ENCODE peak calls at places on chromosomes 16 and 17, in seven cellular contexts. One of them, this sample, is unnamed.

GRCh38 chr17:29140631-29141483 is 39.3 kb downstream of the MYO18A start:
- DNase-seq in HCT116: no peak
- DNase-seq in BJ: no peak
- DNase-seq in naive thymus-derived CD4-positive, alpha-beta T cell: peak; percentile 36
- DNase-seq in heart left ventricle: peak; percentile 76
- DNase-seq in A549: no peak
- DNase-seq in brain microvascular endothelial cell: no peak
- DNase-seq in this sample: no peak

GRCh38 chr17:1485311-1485747 is 7.2 kb downstream of the MYO1C start:
- DNase-seq in HCT116: no peak
- DNase-seq in BJ: no peak
- DNase-seq in naive thymus-derived CD4-positive, alpha-beta T cell: no peak
- DNase-seq in heart left ventricle: peak; percentile 88
- DNase-seq in A549: peak; percentile 65
- DNase-seq in brain microvascular endothelial cell: no peak
- DNase-seq in this sample: no peak

GRCh38 chr16:10736926-10737625 is 6.6 kb upstream of the NUBP1 start:
- DNase-seq in HCT116: peak; percentile 50
- DNase-seq in BJ: no peak
- DNase-seq in naive thymus-derived CD4-positive, alpha-beta T cell: peak; percentile 36
- DNase-seq in heart left ventricle: no peak
- DNase-seq in A549: peak; percentile 70
- DNase-seq in brain microvascular endothelial cell: peak; percentile 44
- DNase-seq in this sample: no peak

GRCh38 chr16:49961087-49961486 is 63.9 kb upstream of the CNEP1R1 start:
- DNase-seq in HCT116: no peak
- DNase-seq in BJ: peak; percentile 10
- DNase-seq in naive thymus-derived CD4-positive, alpha-beta T cell: no peak
- DNase-seq in heart left ventricle: no peak
- DNase-seq in A549: no peak
- DNase-seq in brain microvascular endothelial cell: no peak
- DNase-seq in this sample: no peak

GRCh38 chr17:75695830-75696271 is 25.4 kb upstream of the ITGB4 start:
- DNase-seq in HCT116: no peak
- DNase-seq in BJ: no peak
- DNase-seq in naive thymus-derived CD4-positive, alpha-beta T cell: no peak
- DNase-seq in heart left ventricle: peak; percentile 74
- DNase-seq in A549: no peak
- DNase-seq in brain microvascular endothelial cell: no peak
- DNase-seq in this sample: no peak

GRCh38 chr16:35711958-35712357 is 2252.5 kb downstream of the TP53TG3F start:
- DNase-seq in HCT116: no peak
- DNase-seq in BJ: no peak
- DNase-seq in naive thymus-derived CD4-positive, alpha-beta T cell: no peak
- DNase-seq in heart left ventricle: no peak
- DNase-seq in A549: no peak
- DNase-seq in brain microvascular endothelial cell: no peak
- DNase-seq in this sample: no peak

GRCh38 chr17:33229499-33229898 is 63.6 kb downstream of the ASIC2 start:
- DNase-seq in HCT116: no peak
- DNase-seq in BJ: no peak
- DNase-seq in naive thymus-derived CD4-positive, alpha-beta T cell: no peak
- DNase-seq in heart left ventricle: no peak
- DNase-seq in A549: no peak
- DNase-seq in brain microvascular endothelial cell: no peak
- DNase-seq in this sample: no peak

GRCh38 chr17:968812-969766 is 10.5 kb downstream of the NXN start:
- DNase-seq in HCT116: peak; percentile 62
- DNase-seq in BJ: no peak
- DNase-seq in naive thymus-derived CD4-positive, alpha-beta T cell: no peak
- DNase-seq in heart left ventricle: peak; percentile 3
- DNase-seq in A549: no peak
- DNase-seq in brain microvascular endothelial cell: no peak
- DNase-seq in this sample: no peak

GRCh38 chr17:72635034-72635654 is 457.3 kb downstream of the SLC39A11 start:
- DNase-seq in HCT116: no peak
- DNase-seq in BJ: no peak
- DNase-seq in naive thymus-derived CD4-positive, alpha-beta T cell: no peak
- DNase-seq in heart left ventricle: no peak
- DNase-seq in A549: no peak
- DNase-seq in brain microvascular endothelial cell: no peak
- DNase-seq in this sample: no peak

GRCh38 chr16:69340095-69340644 is 598 bp downstream of the NIP7 start:
- DNase-seq in HCT116: no peak
- DNase-seq in BJ: no peak
- DNase-seq in naive thymus-derived CD4-positive, alpha-beta T cell: no peak
- DNase-seq in heart left ventricle: no peak
- DNase-seq in A549: no peak
- DNase-seq in brain microvascular endothelial cell: no peak
- DNase-seq in this sample: no peak

GRCh38 chr16:4517812-4518211 is 20.8 kb downstream of the CDIP1 start:
- DNase-seq in HCT116: no peak
- DNase-seq in BJ: no peak
- DNase-seq in naive thymus-derived CD4-positive, alpha-beta T cell: no peak
- DNase-seq in heart left ventricle: no peak
- DNase-seq in A549: peak; percentile 47
- DNase-seq in brain microvascular endothelial cell: peak; percentile 37
- DNase-seq in this sample: no peak

GRCh38 chr16:75224683-75225082 is 5.9 kb downstream of the CTRB1 start:
- DNase-seq in HCT116: no peak
- DNase-seq in BJ: no peak
- DNase-seq in naive thymus-derived CD4-positive, alpha-beta T cell: no peak
- DNase-seq in heart left ventricle: no peak
- DNase-seq in A549: no peak
- DNase-seq in brain microvascular endothelial cell: no peak
- DNase-seq in this sample: no peak

GRCh38 chr17:72984145-72984924 is 108.2 kb downstream of the SLC39A11 start:
- DNase-seq in HCT116: peak; percentile 84
- DNase-seq in BJ: peak; percentile 51
- DNase-seq in naive thymus-derived CD4-positive, alpha-beta T cell: no peak
- DNase-seq in heart left ventricle: no peak
- DNase-seq in A549: no peak
- DNase-seq in brain microvascular endothelial cell: peak; percentile 91
- DNase-seq in this sample: peak; percentile 86

DNA sequence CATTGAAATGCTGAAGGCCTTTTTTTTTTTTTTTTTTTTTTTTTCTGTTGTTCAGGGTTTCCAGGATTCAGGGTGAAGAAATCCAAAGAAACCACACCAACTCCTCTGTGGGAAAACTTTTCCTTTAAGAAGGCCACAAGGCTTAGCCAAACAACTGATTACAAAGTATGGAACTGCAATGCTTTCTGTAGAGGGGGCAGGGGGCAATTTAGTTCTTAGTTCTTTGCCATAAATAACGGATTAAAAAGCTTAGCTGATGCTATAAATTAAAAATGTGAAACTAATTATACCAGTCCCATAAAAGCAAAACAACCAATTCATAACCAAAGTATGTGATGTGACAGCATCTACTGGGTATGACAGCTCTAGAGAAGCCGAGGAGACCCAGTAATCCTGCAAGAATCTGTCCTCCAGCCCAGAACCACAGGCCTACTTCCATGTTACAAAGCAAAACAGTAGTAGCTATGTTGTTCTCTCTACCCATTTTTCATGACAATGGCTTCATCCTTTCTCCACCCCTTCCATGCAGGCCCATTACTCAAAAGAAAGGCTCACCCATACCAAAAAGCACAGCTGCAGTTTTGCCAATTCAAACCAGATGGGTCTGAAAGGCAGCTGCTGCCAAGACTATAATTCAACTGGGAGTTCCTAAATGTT is 167.0 kb upstream of the ZFHX3 start:
- DNase-seq in HCT116: no peak
- DNase-seq in BJ: peak; percentile 98
- DNase-seq in naive thymus-derived CD4-positive, alpha-beta T cell: no peak
- DNase-seq in heart left ventricle: no peak
- DNase-seq in A549: no peak
- DNase-seq in brain microvascular endothelial cell: peak; percentile 87
- DNase-seq in this sample: peak; percentile 80
- H3K4me3 ChIP-seq in HCT116: no peak overlapping the region
- H3K4me3 ChIP-seq in BJ: no peak overlapping the region
- H3K4me3 ChIP-seq in naive thymus-derived CD4-positive, alpha-beta T cell: no peak overlapping the region
- H3K4me3 ChIP-seq in heart left ventricle: no peak overlapping the region
- H3K4me3 ChIP-seq in A549: no peak overlapping the region
- H3K4me3 ChIP-seq in brain microvascular endothelial cell: no peak overlapping the region
- H3K4me3 ChIP-seq in this sample: no peak overlapping the region

GRCh38 chr16:48535369-48535787 is 74.6 kb downstream of the N4BP1 start:
- DNase-seq in HCT116: no peak
- DNase-seq in BJ: no peak
- DNase-seq in naive thymus-derived CD4-positive, alpha-beta T cell: no peak
- DNase-seq in heart left ventricle: no peak
- DNase-seq in A549: no peak
- DNase-seq in brain microvascular endothelial cell: no peak
- DNase-seq in this sample: no peak

GRCh38 chr16:48536600-48537200 is 73.3 kb downstream of the N4BP1 start:
- DNase-seq in HCT116: no peak
- DNase-seq in BJ: no peak
- DNase-seq in naive thymus-derived CD4-positive, alpha-beta T cell: no peak
- DNase-seq in heart left ventricle: no peak
- DNase-seq in A549: no peak
- DNase-seq in brain microvascular endothelial cell: no peak
- DNase-seq in this sample: no peak

GRCh38 chr16:48537275-48537674 is 72.7 kb downstream of the N4BP1 start:
- DNase-seq in HCT116: no peak
- DNase-seq in BJ: no peak
- DNase-seq in naive thymus-derived CD4-positive, alpha-beta T cell: no peak
- DNase-seq in heart left ventricle: no peak
- DNase-seq in A549: no peak
- DNase-seq in brain microvascular endothelial cell: no peak
- DNase-seq in this sample: no peak

GRCh38 chr16:48534601-48535340 is 75.2 kb downstream of the N4BP1 start:
- DNase-seq in HCT116: no peak
- DNase-seq in BJ: no peak
- DNase-seq in naive thymus-derived CD4-positive, alpha-beta T cell: no peak
- DNase-seq in heart left ventricle: no peak
- DNase-seq in A549: no peak
- DNase-seq in brain microvascular endothelial cell: no peak
- DNase-seq in this sample: no peak

DNA sequence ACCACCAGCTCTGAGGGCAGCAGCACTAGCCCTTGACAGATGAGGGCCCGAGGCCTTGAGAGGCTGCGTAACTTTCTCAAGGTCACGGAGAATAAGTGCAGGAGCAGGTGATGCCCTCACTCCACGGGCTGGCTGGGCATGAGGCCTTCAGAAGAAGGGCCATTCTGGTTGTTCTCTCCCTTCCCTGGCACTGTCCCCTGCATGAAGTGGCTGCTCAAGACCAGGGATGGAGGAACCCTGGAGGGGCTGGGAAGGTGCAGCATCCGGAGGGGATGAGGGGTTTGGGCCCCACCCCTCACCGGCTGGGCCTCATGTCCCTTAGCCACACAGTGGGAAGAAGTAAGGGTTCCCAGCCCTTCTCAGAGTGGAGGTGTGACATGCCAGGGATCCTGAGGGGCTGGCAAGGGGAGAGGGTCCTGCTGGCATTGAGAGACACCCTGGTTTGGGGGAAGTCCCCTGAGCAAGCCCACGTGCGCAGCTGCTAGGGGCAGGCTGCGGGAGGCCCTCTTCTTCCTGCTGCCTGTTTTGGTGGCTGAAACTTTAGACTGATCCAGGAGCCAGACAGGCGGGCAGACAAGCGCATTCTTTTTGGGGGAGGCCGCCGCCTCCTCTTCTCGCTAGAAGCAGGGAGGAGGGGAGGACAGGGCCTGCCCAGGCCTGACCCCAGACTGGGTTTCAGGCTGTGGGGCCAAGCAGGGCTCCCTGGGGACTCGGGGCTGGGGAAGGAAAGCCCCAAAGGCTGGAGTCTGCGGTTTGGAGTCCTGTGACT is 74.0 kb downstream of the N4BP1 start:
- DNase-seq in HCT116: no peak
- DNase-seq in BJ: no peak
- DNase-seq in naive thymus-derived CD4-positive, alpha-beta T cell: no peak
- DNase-seq in heart left ventricle: peak; percentile 89
- DNase-seq in A549: no peak
- DNase-seq in brain microvascular endothelial cell: peak; percentile 52
- DNase-seq in this sample: peak; percentile 65
- H3K4me3 ChIP-seq in HCT116: no peak overlapping the region
- H3K4me3 ChIP-seq in BJ: no peak overlapping the region
- H3K4me3 ChIP-seq in naive thymus-derived CD4-positive, alpha-beta T cell: no peak overlapping the region
- H3K4me3 ChIP-seq in heart left ventricle: no peak overlapping the region
- H3K4me3 ChIP-seq in A549: no peak overlapping the region
- H3K4me3 ChIP-seq in brain microvascular endothelial cell: no peak overlapping the region
- H3K4me3 ChIP-seq in this sample: no peak overlapping the region

GRCh38 chr17:57612202-57613071 is 132.7 kb downstream of the CCDC182 start:
- DNase-seq in HCT116: no peak
- DNase-seq in BJ: no peak
- DNase-seq in naive thymus-derived CD4-positive, alpha-beta T cell: no peak
- DNase-seq in heart left ventricle: no peak
- DNase-seq in A549: no peak
- DNase-seq in brain microvascular endothelial cell: no peak
- DNase-seq in this sample: no peak
- H3K4me3 ChIP-seq in HCT116: no peak overlapping the region
- H3K4me3 ChIP-seq in BJ: no peak overlapping the region
- H3K4me3 ChIP-seq in naive thymus-derived CD4-positive, alpha-beta T cell: no peak overlapping the region
- H3K4me3 ChIP-seq in heart left ventricle: no peak overlapping the region
- H3K4me3 ChIP-seq in A549: no peak overlapping the region
- H3K4me3 ChIP-seq in brain microvascular endothelial cell: no peak overlapping the region
- H3K4me3 ChIP-seq in this sample: no peak overlapping the region

GRCh38 chr17:19384723-19385391 is 2.1 kb downstream of the MFAP4 start:
- DNase-seq in HCT116: no peak
- DNase-seq in BJ: peak; percentile 64
- DNase-seq in naive thymus-derived CD4-positive, alpha-beta T cell: no peak
- DNase-seq in heart left ventricle: peak; percentile 89
- DNase-seq in A549: no peak
- DNase-seq in brain microvascular endothelial cell: no peak
- DNase-seq in this sample: peak; percentile 88

GRCh38 chr17:19388791-19389190 is 1.8 kb upstream of the MFAP4 start:
- DNase-seq in HCT116: no peak
- DNase-seq in BJ: no peak
- DNase-seq in naive thymus-derived CD4-positive, alpha-beta T cell: no peak
- DNase-seq in heart left ventricle: no peak
- DNase-seq in A549: no peak
- DNase-seq in brain microvascular endothelial cell: no peak
- DNase-seq in this sample: no peak

GRCh38 chr17:19387921-19388521 is 1.0 kb upstream of the MFAP4 start:
- DNase-seq in HCT116: no peak
- DNase-seq in BJ: peak; percentile 34
- DNase-seq in naive thymus-derived CD4-positive, alpha-beta T cell: no peak
- DNase-seq in heart left ventricle: no peak
- DNase-seq in A549: no peak
- DNase-seq in brain microvascular endothelial cell: no peak
- DNase-seq in this sample: no peak

GRCh38 chr17:19386974-19387920 is at the start of gene MFAP4:
- DNase-seq in HCT116: no peak
- DNase-seq in BJ: peak; percentile 68
- DNase-seq in naive thymus-derived CD4-positive, alpha-beta T cell: no peak
- DNase-seq in heart left ventricle: peak; percentile 82
- DNase-seq in A549: no peak
- DNase-seq in brain microvascular endothelial cell: peak; percentile 56
- DNase-seq in this sample: peak; percentile 87

DNA sequence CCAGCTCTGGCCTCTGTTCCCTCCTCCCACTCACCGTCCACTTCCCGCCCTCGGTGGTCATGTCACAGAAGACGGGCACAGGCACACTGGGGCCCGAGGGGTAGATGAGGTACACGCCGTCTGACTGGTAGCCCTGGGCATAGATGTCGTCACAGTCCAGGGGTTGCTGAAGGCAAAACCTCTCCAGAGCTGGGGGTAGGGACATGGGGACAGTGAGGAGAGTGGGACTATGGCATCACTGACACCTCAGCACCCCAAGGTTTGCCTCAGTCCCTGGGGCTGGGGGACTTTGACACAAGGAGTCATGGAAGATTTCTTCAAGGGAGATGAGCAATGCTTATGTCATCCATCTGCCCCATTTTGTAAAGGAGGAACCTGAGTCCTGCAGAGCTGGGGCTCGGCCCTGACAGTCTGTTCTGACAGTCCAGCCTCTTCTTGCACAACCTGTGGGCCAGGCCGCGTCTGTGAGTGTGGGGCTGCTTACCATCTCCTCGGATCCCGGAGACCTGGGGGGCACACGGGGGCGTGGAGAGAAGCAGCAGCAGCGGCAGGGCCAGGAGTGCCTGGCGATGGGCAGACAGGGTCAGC is 620 bp downstream of the MFAP4 start:
- DNase-seq in HCT116: no peak
- DNase-seq in BJ: peak; percentile 53
- DNase-seq in naive thymus-derived CD4-positive, alpha-beta T cell: no peak
- DNase-seq in heart left ventricle: peak; percentile 73
- DNase-seq in A549: peak; percentile 73
- DNase-seq in brain microvascular endothelial cell: peak; percentile 66
- DNase-seq in this sample: peak; percentile 92
- H3K4me3 ChIP-seq in HCT116: no peak overlapping the region
- H3K4me3 ChIP-seq in BJ: peak overlapping the region; percentile 53
- H3K4me3 ChIP-seq in naive thymus-derived CD4-positive, alpha-beta T cell: no peak overlapping the region
- H3K4me3 ChIP-seq in heart left ventricle: peak overlapping the region; percentile 45
- H3K4me3 ChIP-seq in A549: no peak overlapping the region
- H3K4me3 ChIP-seq in brain microvascular endothelial cell: peak overlapping the region; percentile 38
- H3K4me3 ChIP-seq in this sample: peak overlapping the region; percentile 49

This sample was measured in skeletal muscle cell.